ENCODE peak calls at places on chromosomes 13 and 19, in ten cellular contexts. One of them, this sample, is unnamed.
A peak's percentile ranks its signal among the peaks of the same experiment; 100 is the strongest.

GRCh38 chr13:63463782-63464610 is 2048.3 kb upstream of the PCDH20 start:
- DNase-seq in NCI-H1105: no peak
- DNase-seq in RWPE1: no peak
- DNase-seq in activated CD4-positive, alpha-beta T cell treated with anti-CD3 and anti-CD28 coated beads, Interleukin-2, amount 50 U/mL, for 1 hour: no peak
- DNase-seq in HS-27A: no peak
- DNase-seq in body of pancreas: no peak
- DNase-seq in HEK293T: no peak
- DNase-seq in stimulated activated CD4-positive, alpha-beta T cell treated with anti-CD3 and anti-CD28 coated beads, TNF-alpha, amount 100 ng/mL, for 4 hours: no peak
- DNase-seq in AG20443: no peak
- DNase-seq in RPMI7951: no peak
- DNase-seq in this sample: no peak

GRCh38 chr19:4061683-4062575 is 4.8 kb downstream of the ZBTB7A start:
- DNase-seq in RWPE1: no peak
- DNase-seq in HEK293T: no peak
- DNase-seq in RPMI7951: no peak
- DNase-seq in AG20443: no peak
- DNase-seq in NCI-H1105: no peak
- DNase-seq in HS-27A: no peak
- DNase-seq in body of pancreas: peak; percentile 79
- DNase-seq in activated CD4-positive, alpha-beta T cell treated with anti-CD3 and anti-CD28 coated beads, Interleukin-2, amount 50 U/mL, for 1 hour: no peak
- DNase-seq in stimulated activated CD4-positive, alpha-beta T cell treated with anti-CD3 and anti-CD28 coated beads, TNF-alpha, amount 100 ng/mL, for 4 hours: no peak
- DNase-seq in this sample: no peak

GRCh38 chr13:114071441-114071840 is 61.0 kb downstream of the RASA3 start:
- DNase-seq in NCI-H1105: no peak
- DNase-seq in activated CD4-positive, alpha-beta T cell treated with anti-CD3 and anti-CD28 coated beads, Interleukin-2, amount 50 U/mL, for 1 hour: no peak
- DNase-seq in AG20443: no peak
- DNase-seq in HS-27A: no peak
- DNase-seq in HEK293T: no peak
- DNase-seq in RWPE1: no peak
- DNase-seq in body of pancreas: no peak
- DNase-seq in RPMI7951: peak; percentile 15
- DNase-seq in stimulated activated CD4-positive, alpha-beta T cell treated with anti-CD3 and anti-CD28 coated beads, TNF-alpha, amount 100 ng/mL, for 4 hours: no peak
- DNase-seq in this sample: no peak

GRCh38 chr13:29976535-29976934 is 126.1 kb upstream of the UBL3 start:
- DNase-seq in body of pancreas: no peak
- DNase-seq in stimulated activated CD4-positive, alpha-beta T cell treated with anti-CD3 and anti-CD28 coated beads, TNF-alpha, amount 100 ng/mL, for 4 hours: no peak
- DNase-seq in RWPE1: no peak
- DNase-seq in activated CD4-positive, alpha-beta T cell treated with anti-CD3 and anti-CD28 coated beads, Interleukin-2, amount 50 U/mL, for 1 hour: no peak
- DNase-seq in RPMI7951: no peak
- DNase-seq in HS-27A: no peak
- DNase-seq in NCI-H1105: no peak
- DNase-seq in AG20443: no peak
- DNase-seq in HEK293T: no peak
- DNase-seq in this sample: no peak

GRCh38 chr13:109567315-109567714 is 219.1 kb downstream of the IRS2 start:
- DNase-seq in HS-27A: no peak
- DNase-seq in AG20443: peak; percentile 29
- DNase-seq in activated CD4-positive, alpha-beta T cell treated with anti-CD3 and anti-CD28 coated beads, Interleukin-2, amount 50 U/mL, for 1 hour: no peak
- DNase-seq in stimulated activated CD4-positive, alpha-beta T cell treated with anti-CD3 and anti-CD28 coated beads, TNF-alpha, amount 100 ng/mL, for 4 hours: no peak
- DNase-seq in HEK293T: no peak
- DNase-seq in RWPE1: no peak
- DNase-seq in body of pancreas: no peak
- DNase-seq in NCI-H1105: no peak
- DNase-seq in RPMI7951: no peak
- DNase-seq in this sample: no peak

GRCh38 chr13:81395368-81395767 is 1054.4 kb upstream of the SPRY2 start:
- DNase-seq in RPMI7951: no peak
- DNase-seq in NCI-H1105: no peak
- DNase-seq in HEK293T: peak; percentile 45
- DNase-seq in AG20443: no peak
- DNase-seq in activated CD4-positive, alpha-beta T cell treated with anti-CD3 and anti-CD28 coated beads, Interleukin-2, amount 50 U/mL, for 1 hour: no peak
- DNase-seq in stimulated activated CD4-positive, alpha-beta T cell treated with anti-CD3 and anti-CD28 coated beads, TNF-alpha, amount 100 ng/mL, for 4 hours: no peak
- DNase-seq in HS-27A: no peak
- DNase-seq in RWPE1: peak; percentile 3
- DNase-seq in body of pancreas: no peak
- DNase-seq in this sample: peak; percentile 4

GRCh38 chr13:69567514-69567913 is 540.1 kb upstream of the ATXN8OS start:
- DNase-seq in body of pancreas: no peak
- DNase-seq in NCI-H1105: no peak
- DNase-seq in RPMI7951: no peak
- DNase-seq in activated CD4-positive, alpha-beta T cell treated with anti-CD3 and anti-CD28 coated beads, Interleukin-2, amount 50 U/mL, for 1 hour: no peak
- DNase-seq in RWPE1: no peak
- DNase-seq in HS-27A: no peak
- DNase-seq in stimulated activated CD4-positive, alpha-beta T cell treated with anti-CD3 and anti-CD28 coated beads, TNF-alpha, amount 100 ng/mL, for 4 hours: no peak
- DNase-seq in HEK293T: no peak
- DNase-seq in AG20443: no peak
- DNase-seq in this sample: no peak

GRCh38 chr19:33246729-33247440 is 21.2 kb upstream of the SLC7A10 start:
- DNase-seq in AG20443: no peak
- DNase-seq in RWPE1: no peak
- DNase-seq in NCI-H1105: no peak
- DNase-seq in HS-27A: no peak
- DNase-seq in stimulated activated CD4-positive, alpha-beta T cell treated with anti-CD3 and anti-CD28 coated beads, TNF-alpha, amount 100 ng/mL, for 4 hours: no peak
- DNase-seq in activated CD4-positive, alpha-beta T cell treated with anti-CD3 and anti-CD28 coated beads, Interleukin-2, amount 50 U/mL, for 1 hour: no peak
- DNase-seq in body of pancreas: no peak
- DNase-seq in HEK293T: no peak
- DNase-seq in RPMI7951: no peak
- DNase-seq in this sample: no peak

GRCh38 chr13:84684804-84685203 is 802.5 kb upstream of the SLITRK1 start:
- DNase-seq in HS-27A: peak; percentile 17
- DNase-seq in activated CD4-positive, alpha-beta T cell treated with anti-CD3 and anti-CD28 coated beads, Interleukin-2, amount 50 U/mL, for 1 hour: no peak
- DNase-seq in NCI-H1105: no peak
- DNase-seq in RPMI7951: no peak
- DNase-seq in body of pancreas: no peak
- DNase-seq in stimulated activated CD4-positive, alpha-beta T cell treated with anti-CD3 and anti-CD28 coated beads, TNF-alpha, amount 100 ng/mL, for 4 hours: no peak
- DNase-seq in AG20443: no peak
- DNase-seq in HEK293T: no peak
- DNase-seq in RWPE1: no peak
- DNase-seq in this sample: peak; percentile 40

GRCh38 chr19:53088091-53088490 is 15.1 kb downstream of the ZNF160 start:
- DNase-seq in RWPE1: no peak
- DNase-seq in NCI-H1105: no peak
- DNase-seq in activated CD4-positive, alpha-beta T cell treated with anti-CD3 and anti-CD28 coated beads, Interleukin-2, amount 50 U/mL, for 1 hour: no peak
- DNase-seq in HEK293T: no peak
- DNase-seq in AG20443: no peak
- DNase-seq in body of pancreas: no peak
- DNase-seq in HS-27A: no peak
- DNase-seq in stimulated activated CD4-positive, alpha-beta T cell treated with anti-CD3 and anti-CD28 coated beads, TNF-alpha, amount 100 ng/mL, for 4 hours: no peak
- DNase-seq in RPMI7951: no peak
- DNase-seq in this sample: no peak

GRCh38 chr13:78602561-78603239 is 652 bp downstream of the POU4F1 start:
- DNase-seq in HS-27A: no peak
- DNase-seq in HEK293T: peak; percentile 63
- DNase-seq in RPMI7951: no peak
- DNase-seq in activated CD4-positive, alpha-beta T cell treated with anti-CD3 and anti-CD28 coated beads, Interleukin-2, amount 50 U/mL, for 1 hour: no peak
- DNase-seq in AG20443: peak; percentile 22
- DNase-seq in RWPE1: no peak
- DNase-seq in stimulated activated CD4-positive, alpha-beta T cell treated with anti-CD3 and anti-CD28 coated beads, TNF-alpha, amount 100 ng/mL, for 4 hours: no peak
- DNase-seq in body of pancreas: no peak
- DNase-seq in NCI-H1105: no peak
- DNase-seq in this sample: no peak

GRCh38 chr13:100673376-100673830 is 1.2 kb downstream of the TMTC4 start:
- DNase-seq in body of pancreas: peak; percentile 20
- DNase-seq in activated CD4-positive, alpha-beta T cell treated with anti-CD3 and anti-CD28 coated beads, Interleukin-2, amount 50 U/mL, for 1 hour: no peak
- DNase-seq in HS-27A: no peak
- DNase-seq in RWPE1: no peak
- DNase-seq in stimulated activated CD4-positive, alpha-beta T cell treated with anti-CD3 and anti-CD28 coated beads, TNF-alpha, amount 100 ng/mL, for 4 hours: peak; percentile 4
- DNase-seq in RPMI7951: no peak
- DNase-seq in NCI-H1105: no peak
- DNase-seq in HEK293T: peak; percentile 3
- DNase-seq in AG20443: no peak
- DNase-seq in this sample: no peak

GRCh38 chr13:98598043-98598442 is 21.1 kb upstream of the STK24 start:
- DNase-seq in RWPE1: no peak
- DNase-seq in stimulated activated CD4-positive, alpha-beta T cell treated with anti-CD3 and anti-CD28 coated beads, TNF-alpha, amount 100 ng/mL, for 4 hours: no peak
- DNase-seq in RPMI7951: peak; percentile 38
- DNase-seq in AG20443: no peak
- DNase-seq in HS-27A: no peak
- DNase-seq in body of pancreas: no peak
- DNase-seq in HEK293T: no peak
- DNase-seq in NCI-H1105: no peak
- DNase-seq in activated CD4-positive, alpha-beta T cell treated with anti-CD3 and anti-CD28 coated beads, Interleukin-2, amount 50 U/mL, for 1 hour: no peak
- DNase-seq in this sample: peak; percentile 19

GRCh38 chr13:51532736-51533197 is 51.5 kb upstream of the WDFY2 start:
- DNase-seq in stimulated activated CD4-positive, alpha-beta T cell treated with anti-CD3 and anti-CD28 coated beads, TNF-alpha, amount 100 ng/mL, for 4 hours: no peak
- DNase-seq in NCI-H1105: no peak
- DNase-seq in HS-27A: no peak
- DNase-seq in HEK293T: no peak
- DNase-seq in AG20443: no peak
- DNase-seq in RPMI7951: no peak
- DNase-seq in RWPE1: no peak
- DNase-seq in body of pancreas: no peak
- DNase-seq in activated CD4-positive, alpha-beta T cell treated with anti-CD3 and anti-CD28 coated beads, Interleukin-2, amount 50 U/mL, for 1 hour: no peak
- DNase-seq in this sample: peak; percentile 27

GRCh38 chr13:33125821-33126570 is 109.8 kb downstream of the KL start:
- DNase-seq in RPMI7951: peak; percentile 95
- DNase-seq in activated CD4-positive, alpha-beta T cell treated with anti-CD3 and anti-CD28 coated beads, Interleukin-2, amount 50 U/mL, for 1 hour: no peak
- DNase-seq in body of pancreas: peak; percentile 29
- DNase-seq in RWPE1: peak; percentile 92
- DNase-seq in HEK293T: peak; percentile 13
- DNase-seq in AG20443: peak; percentile 93
- DNase-seq in HS-27A: peak; percentile 73
- DNase-seq in stimulated activated CD4-positive, alpha-beta T cell treated with anti-CD3 and anti-CD28 coated beads, TNF-alpha, amount 100 ng/mL, for 4 hours: no peak
- DNase-seq in NCI-H1105: no peak
- DNase-seq in this sample: peak; percentile 98

GRCh38 chr19:10603084-10603872 is 16.2 kb upstream of the AP1M2 start:
- DNase-seq in HS-27A: no peak
- DNase-seq in AG20443: peak; percentile 41
- DNase-seq in RWPE1: no peak
- DNase-seq in RPMI7951: no peak
- DNase-seq in NCI-H1105: no peak
- DNase-seq in body of pancreas: peak; percentile 22
- DNase-seq in stimulated activated CD4-positive, alpha-beta T cell treated with anti-CD3 and anti-CD28 coated beads, TNF-alpha, amount 100 ng/mL, for 4 hours: peak; percentile 44
- DNase-seq in HEK293T: no peak
- DNase-seq in activated CD4-positive, alpha-beta T cell treated with anti-CD3 and anti-CD28 coated beads, Interleukin-2, amount 50 U/mL, for 1 hour: peak; percentile 80
- DNase-seq in this sample: no peak

GRCh38 chr19:38118176-38118575 is 105.8 kb downstream of the DPF1 start:
- DNase-seq in body of pancreas: no peak
- DNase-seq in AG20443: no peak
- DNase-seq in HS-27A: no peak
- DNase-seq in activated CD4-positive, alpha-beta T cell treated with anti-CD3 and anti-CD28 coated beads, Interleukin-2, amount 50 U/mL, for 1 hour: no peak
- DNase-seq in HEK293T: no peak
- DNase-seq in NCI-H1105: no peak
- DNase-seq in RPMI7951: no peak
- DNase-seq in RWPE1: no peak
- DNase-seq in stimulated activated CD4-positive, alpha-beta T cell treated with anti-CD3 and anti-CD28 coated beads, TNF-alpha, amount 100 ng/mL, for 4 hours: no peak
- DNase-seq in this sample: no peak

GRCh38 chr13:73938375-73939070 is 195.7 kb downstream of the KLF12 start:
- DNase-seq in stimulated activated CD4-positive, alpha-beta T cell treated with anti-CD3 and anti-CD28 coated beads, TNF-alpha, amount 100 ng/mL, for 4 hours: no peak
- DNase-seq in HEK293T: no peak
- DNase-seq in NCI-H1105: no peak
- DNase-seq in body of pancreas: no peak
- DNase-seq in HS-27A: peak; percentile 34
- DNase-seq in RPMI7951: peak; percentile 65
- DNase-seq in RWPE1: peak; percentile 69
- DNase-seq in activated CD4-positive, alpha-beta T cell treated with anti-CD3 and anti-CD28 coated beads, Interleukin-2, amount 50 U/mL, for 1 hour: no peak
- DNase-seq in AG20443: peak; percentile 67
- DNase-seq in this sample: peak; percentile 88

GRCh38 chr19:11100064-11100463 is 10.8 kb downstream of the LDLR start:
- DNase-seq in NCI-H1105: no peak
- DNase-seq in activated CD4-positive, alpha-beta T cell treated with anti-CD3 and anti-CD28 coated beads, Interleukin-2, amount 50 U/mL, for 1 hour: no peak
- DNase-seq in HS-27A: no peak
- DNase-seq in RWPE1: no peak
- DNase-seq in RPMI7951: no peak
- DNase-seq in stimulated activated CD4-positive, alpha-beta T cell treated with anti-CD3 and anti-CD28 coated beads, TNF-alpha, amount 100 ng/mL, for 4 hours: no peak
- DNase-seq in HEK293T: no peak
- DNase-seq in AG20443: no peak
- DNase-seq in body of pancreas: no peak
- DNase-seq in this sample: no peak

GRCh38 chr13:44176173-44176572 is 197.5 kb upstream of the SERP2 start:
- DNase-seq in stimulated activated CD4-positive, alpha-beta T cell treated with anti-CD3 and anti-CD28 coated beads, TNF-alpha, amount 100 ng/mL, for 4 hours: no peak
- DNase-seq in HS-27A: no peak
- DNase-seq in activated CD4-positive, alpha-beta T cell treated with anti-CD3 and anti-CD28 coated beads, Interleukin-2, amount 50 U/mL, for 1 hour: no peak
- DNase-seq in RWPE1: no peak
- DNase-seq in NCI-H1105: no peak
- DNase-seq in RPMI7951: no peak
- DNase-seq in AG20443: no peak
- DNase-seq in body of pancreas: no peak
- DNase-seq in HEK293T: no peak
- DNase-seq in this sample: no peak

GRCh38 chr19:45178262-45179062 is at the start of gene BLOC1S3:
- DNase-seq in HEK293T: peak; percentile 97
- DNase-seq in RPMI7951: peak; percentile 100
- DNase-seq in RWPE1: peak; percentile 99
- DNase-seq in activated CD4-positive, alpha-beta T cell treated with anti-CD3 and anti-CD28 coated beads, Interleukin-2, amount 50 U/mL, for 1 hour: peak; percentile 100
- DNase-seq in AG20443: peak; percentile 98
- DNase-seq in HS-27A: peak; percentile 100
- DNase-seq in stimulated activated CD4-positive, alpha-beta T cell treated with anti-CD3 and anti-CD28 coated beads, TNF-alpha, amount 100 ng/mL, for 4 hours: peak; percentile 98
- DNase-seq in NCI-H1105: peak; percentile 100
- DNase-seq in body of pancreas: peak; percentile 100
- DNase-seq in this sample: peak; percentile 100

GRCh38 chr13:109227344-109227940 is 558.9 kb downstream of the IRS2 start:
- DNase-seq in RPMI7951: no peak
- DNase-seq in activated CD4-positive, alpha-beta T cell treated with anti-CD3 and anti-CD28 coated beads, Interleukin-2, amount 50 U/mL, for 1 hour: no peak
- DNase-seq in stimulated activated CD4-positive, alpha-beta T cell treated with anti-CD3 and anti-CD28 coated beads, TNF-alpha, amount 100 ng/mL, for 4 hours: no peak
- DNase-seq in HS-27A: no peak
- DNase-seq in AG20443: no peak
- DNase-seq in RWPE1: no peak
- DNase-seq in HEK293T: no peak
- DNase-seq in NCI-H1105: no peak
- DNase-seq in body of pancreas: no peak
- DNase-seq in this sample: no peak

GRCh38 chr19:29690842-29691241 is 24.2 kb downstream of the C19orf12 start:
- DNase-seq in AG20443: no peak
- DNase-seq in HS-27A: no peak
- DNase-seq in body of pancreas: no peak
- DNase-seq in NCI-H1105: no peak
- DNase-seq in RPMI7951: peak; percentile 77
- DNase-seq in activated CD4-positive, alpha-beta T cell treated with anti-CD3 and anti-CD28 coated beads, Interleukin-2, amount 50 U/mL, for 1 hour: no peak
- DNase-seq in HEK293T: peak; percentile 53
- DNase-seq in stimulated activated CD4-positive, alpha-beta T cell treated with anti-CD3 and anti-CD28 coated beads, TNF-alpha, amount 100 ng/mL, for 4 hours: no peak
- DNase-seq in RWPE1: peak; percentile 58
- DNase-seq in this sample: peak; percentile 71

GRCh38 chr19:18785179-18786124 is 5.7 kb downstream of the COMP start:
- DNase-seq in activated CD4-positive, alpha-beta T cell treated with anti-CD3 and anti-CD28 coated beads, Interleukin-2, amount 50 U/mL, for 1 hour: peak; percentile 68
- DNase-seq in RPMI7951: peak; percentile 65
- DNase-seq in NCI-H1105: peak; percentile 81
- DNase-seq in stimulated activated CD4-positive, alpha-beta T cell treated with anti-CD3 and anti-CD28 coated beads, TNF-alpha, amount 100 ng/mL, for 4 hours: peak; percentile 42
- DNase-seq in RWPE1: peak; percentile 98
- DNase-seq in HEK293T: peak; percentile 100
- DNase-seq in HS-27A: no peak
- DNase-seq in body of pancreas: peak; percentile 75
- DNase-seq in AG20443: peak; percentile 97
- DNase-seq in this sample: no peak

GRCh38 chr13:109610517-109610916 is 175.9 kb downstream of the IRS2 start:
- DNase-seq in RPMI7951: peak; percentile 0
- DNase-seq in NCI-H1105: no peak
- DNase-seq in body of pancreas: peak; percentile 12
- DNase-seq in HS-27A: no peak
- DNase-seq in RWPE1: no peak
- DNase-seq in HEK293T: peak; percentile 3
- DNase-seq in activated CD4-positive, alpha-beta T cell treated with anti-CD3 and anti-CD28 coated beads, Interleukin-2, amount 50 U/mL, for 1 hour: peak; percentile 19
- DNase-seq in AG20443: no peak
- DNase-seq in stimulated activated CD4-positive, alpha-beta T cell treated with anti-CD3 and anti-CD28 coated beads, TNF-alpha, amount 100 ng/mL, for 4 hours: no peak
- DNase-seq in this sample: peak; percentile 26

GRCh38 chr13:49772828-49773227 is 19.7 kb downstream of the KPNA3 start:
- DNase-seq in RPMI7951: no peak
- DNase-seq in body of pancreas: no peak
- DNase-seq in stimulated activated CD4-positive, alpha-beta T cell treated with anti-CD3 and anti-CD28 coated beads, TNF-alpha, amount 100 ng/mL, for 4 hours: no peak
- DNase-seq in AG20443: no peak
- DNase-seq in RWPE1: no peak
- DNase-seq in HEK293T: no peak
- DNase-seq in HS-27A: no peak
- DNase-seq in activated CD4-positive, alpha-beta T cell treated with anti-CD3 and anti-CD28 coated beads, Interleukin-2, amount 50 U/mL, for 1 hour: no peak
- DNase-seq in NCI-H1105: no peak
- DNase-seq in this sample: no peak

GRCh38 chr13:28819748-28820098 is 416 bp upstream of the MTUS2 start:
- DNase-seq in stimulated activated CD4-positive, alpha-beta T cell treated with anti-CD3 and anti-CD28 coated beads, TNF-alpha, amount 100 ng/mL, for 4 hours: peak; percentile 29
- DNase-seq in NCI-H1105: peak; percentile 18
- DNase-seq in HEK293T: peak; percentile 82
- DNase-seq in body of pancreas: peak; percentile 55
- DNase-seq in RPMI7951: no peak
- DNase-seq in HS-27A: no peak
- DNase-seq in RWPE1: no peak
- DNase-seq in AG20443: peak; percentile 86
- DNase-seq in activated CD4-positive, alpha-beta T cell treated with anti-CD3 and anti-CD28 coated beads, Interleukin-2, amount 50 U/mL, for 1 hour: peak; percentile 41
- DNase-seq in this sample: no peak

GRCh38 chr19:12774588-12775555 is at the start of gene HOOK2:
- DNase-seq in RWPE1: peak; percentile 90
- DNase-seq in RPMI7951: no peak
- DNase-seq in HS-27A: no peak
- DNase-seq in body of pancreas: peak; percentile 98
- DNase-seq in NCI-H1105: peak; percentile 95
- DNase-seq in HEK293T: no peak
- DNase-seq in activated CD4-positive, alpha-beta T cell treated with anti-CD3 and anti-CD28 coated beads, Interleukin-2, amount 50 U/mL, for 1 hour: peak; percentile 48
- DNase-seq in stimulated activated CD4-positive, alpha-beta T cell treated with anti-CD3 and anti-CD28 coated beads, TNF-alpha, amount 100 ng/mL, for 4 hours: no peak
- DNase-seq in AG20443: no peak
- DNase-seq in this sample: no peak